ENCODE peak calls at places on chromosomes 13 and 19, in seven cellular contexts. A is NCI-H748 treated with DMSO at 0.1 percent for 48 hours; T is caudate nucleus; W is amniotic epithelial cell; D is breast epithelium; R is hypothalamus; X is activated naive CD4-positive, alpha-beta T cell treated with anti-CD3 and anti-CD28 coated beads, Interleukin-2, amount 50 U/mL, for 72 hours. K is an unnamed sample.

GRCh38 chr19:55253264-55253663 is 5.6 kb downstream of the PPP6R1 start:
- DNase-seq in A (no peak), T (no peak), W (no peak), D (no peak), R (no peak), X (no peak), K (no peak)

GRCh38 chr13:33744589-33745369 is 73.2 kb upstream of the RFC3 start:
- DNase-seq in A (peak; percentile 99), T (no peak), W (no peak), D (no peak), R (no peak), X (no peak), K (peak; percentile 82)

GRCh38 chr19:1987197-1988187 is 28.0 kb downstream of the BTBD2 start:
- DNase-seq in A (no peak), T (no peak), W (peak; percentile 7), D (no peak), R (no peak), X (no peak), K (no peak)

GRCh38 chr13:105202384-105202783 is 1333.1 kb downstream of the EFNB2 start:
- DNase-seq in A (no peak), T (no peak), W (peak; percentile 77), D (no peak), R (peak; percentile 27), X (no peak), K (no peak)

GRCh38 chr19:32223595-32224370 is 121.6 kb upstream of the ZNF507 start:
- DNase-seq in A (no peak), T (no peak), W (no peak), D (no peak), R (no peak), X (no peak), K (no peak)

GRCh38 chr13:113110048-113110851 is 4.7 kb downstream of the F7 start:
- DNase-seq in A (no peak), T (no peak), W (peak; percentile 13), D (no peak), R (no peak), X (peak; percentile 52), K (no peak)

GRCh38 chr13:51444922-51445321 is 7.9 kb downstream of the INTS6 start:
- DNase-seq in A (no peak), T (no peak), W (peak; percentile 67), D (no peak), R (no peak), X (no peak), K (no peak)

GRCh38 chr13:59587030-59587429 is 576.7 kb downstream of the DIAPH3 start:
- DNase-seq in A (no peak), T (no peak), W (no peak), D (no peak), R (no peak), X (no peak), K (no peak)

GRCh38 chr13:110684388-110685056 is 21.4 kb downstream of the CARS2 start:
- DNase-seq in A (no peak), T (no peak), W (no peak), D (no peak), R (no peak), X (no peak), K (no peak)

GRCh38 chr13:31223640-31224039 is 23.9 kb downstream of the B3GLCT start:
- DNase-seq in A (no peak), T (no peak), W (no peak), D (no peak), R (no peak), X (no peak), K (no peak)

GRCh38 chr13:96575423-96576320 is 418.6 kb downstream of the OXGR1 start:
- DNase-seq in A (no peak), T (no peak), W (peak; percentile 69), D (no peak), R (no peak), X (no peak), K (no peak)

GRCh38 chr19:2274937-2275535 is 6.9 kb downstream of the PEAK3 start:
- DNase-seq in A (no peak), T (peak; percentile 31), W (peak; percentile 53), D (no peak), R (peak; percentile 75), X (no peak), K (peak; percentile 76)

GRCh38 chr19:48543121-48543710 is 8.8 kb upstream of the SULT2B1 start:
- DNase-seq in A (no peak), T (no peak), W (peak; percentile 68), D (peak; percentile 92), R (no peak), X (no peak), K (no peak)

GRCh38 chr13:110676057-110676510 is 29.8 kb downstream of the CARS2 start:
- DNase-seq in A (no peak), T (no peak), W (no peak), D (no peak), R (no peak), X (no peak), K (no peak)

GRCh38 chr13:29543230-29544215 is 52.0 kb downstream of the SLC7A1 start:
- DNase-seq in A (no peak), T (no peak), W (peak; percentile 71), D (no peak), R (no peak), X (no peak), K (no peak)

GRCh38 chr19:41302624-41303351 is 7.2 kb upstream of the CCDC97 start:
- DNase-seq in A (no peak), T (no peak), W (no peak), D (no peak), R (no peak), X (peak; percentile 80), K (no peak)

GRCh38 chr13:27919934-27920676 is at the start of gene PDX1:
- DNase-seq in A (peak; percentile 92), T (no peak), W (no peak), D (no peak), R (no peak), X (no peak), K (no peak)

GRCh38 chr19:16252459-16253205 is 54.9 kb downstream of the AP1M1 start:
- DNase-seq in A (no peak), T (no peak), W (no peak), D (no peak), R (peak; percentile 7), X (no peak), K (no peak)

GRCh38 chr13:106284358-106284757 is 251.1 kb downstream of the EFNB2 start:
- DNase-seq in A (no peak), T (no peak), W (peak; percentile 21), D (no peak), R (no peak), X (no peak), K (no peak)

GRCh38 chr13:35278917-35279316 is 197.6 kb downstream of the MAB21L1 start:
- DNase-seq in A (no peak), T (no peak), W (no peak), D (no peak), R (no peak), X (no peak), K (no peak)

GRCh38 chr13:109979186-109979585 is 192.8 kb upstream of the IRS2 start:
- DNase-seq in A (no peak), T (no peak), W (no peak), D (no peak), R (no peak), X (no peak), K (no peak)

GRCh38 chr19:17532557-17532956 is 21.1 kb downstream of the PGLS start:
- DNase-seq in A (no peak), T (no peak), W (no peak), D (no peak), R (no peak), X (no peak), K (no peak)

GRCh38 chr13:28336193-28336657 is 158.7 kb downstream of the FLT1 start:
- DNase-seq in A (no peak), T (no peak), W (no peak), D (no peak), R (no peak), X (no peak), K (no peak)

K was measured in COR-L47.